ENCODE peak calls at places on chromosomes 6 and 20, in six cellular contexts. O is mesendoderm; C is mesenchymal stem cell; P is naive thymus-derived CD4-positive, alpha-beta T cell; I is colonic mucosa; V is WERI-Rb-1. F is an unnamed sample.
A peak's percentile ranks its signal among the peaks of the same experiment; 100 is the strongest.

GRCh38 chr20:43938932-43939761 is 24.5 kb downstream of the TOX2 start:
- DNase-seq in O (no peak), C (peak; percentile 99), P (no peak), I (peak; percentile 59), V (no peak), F (peak; percentile 99)

GRCh38 chr6:138509371-138509770 is 10.1 kb upstream of the NHSL1 start:
- DNase-seq in O (peak; percentile 58), C (peak; percentile 32), P (peak; percentile 36), I (peak; percentile 80), V (peak; percentile 70), F (peak; percentile 46)

GRCh38 chr6:11414564-11414963 is 123.0 kb upstream of the TMEM170B start:
- DNase-seq in O (peak; percentile 71), C (no peak), P (no peak), I (no peak), V (no peak), F (no peak)

GRCh38 chr20:23118144-23118543 is 32.0 kb upstream of the CD93 start:
- DNase-seq in O (no peak), C (no peak), P (no peak), I (no peak), V (no peak), F (no peak)

GRCh38 chr6:162343902-162344226 is 383.7 kb downstream of the PRKN start:
- DNase-seq in O (no peak), C (no peak), P (no peak), I (no peak), V (no peak), F (no peak)

GRCh38 chr6:6512711-6513110 is 75.8 kb upstream of the LY86 start:
- DNase-seq in O (no peak), C (no peak), P (no peak), I (no peak), V (no peak), F (no peak)

GRCh38 chr6:2168480-2168879 is 76.9 kb downstream of the GMDS start:
- DNase-seq in O (peak; percentile 13), C (peak; percentile 2), P (no peak), I (no peak), V (no peak), F (no peak)

GRCh38 chr6:119818876-119819275 is 469.3 kb upstream of the MAN1A1 start:
- DNase-seq in O (no peak), C (no peak), P (no peak), I (no peak), V (no peak), F (no peak)

GRCh38 chr6:170347091-170347490 is 40.5 kb downstream of the FAM120B start:
- DNase-seq in O (no peak), C (no peak), P (no peak), I (no peak), V (no peak), F (no peak)

GRCh38 chr20:41923604-41924003 is 305.4 kb upstream of the CHD6 start:
- DNase-seq in O (no peak), C (no peak), P (no peak), I (no peak), V (no peak), F (no peak)
- H3K27me3 ChIP-seq in O (no peaks in the 10 kb centered on the region), C (peaks cover 5% of the 10 kb centered on the region), P (no peaks in the 10 kb centered on the region), I (no peaks in the 10 kb centered on the region), V (no peaks in the 10 kb centered on the region), F (no peaks in the 10 kb centered on the region)

DNA sequence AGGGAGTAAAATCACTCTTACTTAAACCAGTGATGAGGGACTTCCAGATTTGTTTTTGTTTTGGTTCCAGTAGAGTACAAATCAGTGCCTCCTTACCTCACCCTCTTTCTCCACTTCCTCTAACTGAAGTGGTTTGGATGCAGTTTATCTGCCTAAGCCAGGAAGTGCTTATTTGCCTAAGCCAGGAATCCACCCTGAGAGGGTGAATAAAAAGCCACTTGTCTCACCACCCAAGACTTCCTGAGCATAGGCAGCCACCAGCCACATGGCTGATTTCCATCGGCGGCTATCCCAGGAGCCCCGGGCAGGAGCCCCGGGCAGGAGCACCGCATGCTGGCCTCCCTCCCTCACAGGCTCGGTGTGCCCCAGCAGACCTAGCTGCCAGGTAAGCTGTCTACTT is 12.0 kb downstream of the LRP11 start:
- DNase-seq in O (peak; percentile 46), C (peak; percentile 95), P (no peak), I (no peak), V (peak; percentile 28), F (peak; percentile 41)
- H3K27me3 ChIP-seq in O (no peaks in the 10 kb centered on the region), C (no peaks in the 10 kb centered on the region), P (no peaks in the 10 kb centered on the region), I (no peaks in the 10 kb centered on the region), V (no peaks in the 10 kb centered on the region), F (no peaks in the 10 kb centered on the region)

GRCh38 chr6:131897050-131897435 is 54.1 kb downstream of the CCN2 start:
- DNase-seq in O (no peak), C (no peak), P (no peak), I (no peak), V (no peak), F (no peak)

GRCh38 chr6:131898718-131899117 is 52.5 kb downstream of the CCN2 start:
- DNase-seq in O (peak; percentile 36), C (no peak), P (no peak), I (no peak), V (no peak), F (no peak)

GRCh38 chr6:131894735-131895424 is 56.3 kb downstream of the CCN2 start:
- DNase-seq in O (no peak), C (no peak), P (no peak), I (peak; percentile 76), V (no peak), F (no peak)

GRCh38 chr6:131890091-131890490 is 61.1 kb downstream of the CCN2 start:
- DNase-seq in O (no peak), C (no peak), P (no peak), I (no peak), V (no peak), F (no peak)

GRCh38 chr6:131893198-131893597 is 58.0 kb downstream of the CCN2 start:
- DNase-seq in O (no peak), C (no peak), P (no peak), I (no peak), V (no peak), F (no peak)
- H3K27me3 ChIP-seq in O (no peaks in the 10 kb centered on the region), C (no peaks in the 10 kb centered on the region), P (no peaks in the 10 kb centered on the region), I (no peaks in the 10 kb centered on the region), V (peaks cover 2% of the 10 kb centered on the region), F (no peaks in the 10 kb centered on the region)

DNA sequence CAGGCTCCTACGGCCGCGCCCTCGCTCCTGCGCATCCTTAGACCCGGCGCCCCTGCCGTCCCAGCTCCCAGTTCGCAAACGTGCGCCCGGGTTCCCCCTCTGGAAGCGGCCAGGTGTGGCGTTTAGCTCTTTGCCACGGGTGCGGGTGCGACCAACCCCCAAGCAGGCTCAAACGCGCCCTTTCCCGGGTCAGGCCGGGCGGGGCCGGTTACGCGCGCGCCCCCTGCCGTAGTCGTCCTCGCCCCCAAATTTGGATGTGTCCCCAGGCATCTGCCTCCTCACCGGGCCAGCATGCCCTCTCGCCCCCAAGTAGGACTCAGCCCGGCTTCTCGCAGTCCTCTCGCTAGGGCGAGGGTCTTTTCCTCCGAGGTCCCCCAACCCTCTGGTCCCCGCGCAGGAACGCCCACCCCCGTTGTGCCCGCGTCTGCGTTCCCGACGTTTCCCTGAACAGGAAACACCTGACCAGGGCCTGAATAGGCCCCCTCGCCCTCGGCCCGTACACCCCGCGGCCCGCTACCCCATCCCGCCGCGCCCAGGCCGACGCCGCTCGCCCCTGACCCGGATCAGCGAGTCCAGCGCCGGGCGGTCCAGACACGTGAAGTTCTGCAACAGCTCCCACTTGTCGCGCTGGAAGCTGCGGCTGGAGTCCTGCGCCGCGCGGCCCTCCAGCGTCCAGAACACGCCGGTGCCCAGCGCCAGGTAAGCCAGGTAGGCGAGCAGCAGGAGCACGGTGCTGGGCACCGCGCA is 520 bp downstream of the KCNK17 start:
- DNase-seq in O (peak; percentile 23), C (no peak), P (no peak), I (no peak), V (no peak), F (no peak)
- H3K27me3 ChIP-seq in O (peaks cover 25% of the 10 kb centered on the region), C (peaks cover 77% of the 10 kb centered on the region), P (no peaks in the 10 kb centered on the region), I (peaks cover 25% of the 10 kb centered on the region), V (no peaks in the 10 kb centered on the region), F (peaks cover 37% of the 10 kb centered on the region)

GRCh38 chr20:1711826-1712601 is 54.4 kb upstream of the SIRPG start:
- DNase-seq in O (no peak), C (no peak), P (no peak), I (no peak), V (no peak), F (no peak)

GRCh38 chr20:1707588-1708449 is 50.2 kb upstream of the SIRPG start:
- DNase-seq in O (no peak), C (no peak), P (peak; percentile 26), I (no peak), V (no peak), F (no peak)

GRCh38 chr20:1712634-1713625 is 55.4 kb upstream of the SIRPG start:
- DNase-seq in O (no peak), C (no peak), P (no peak), I (no peak), V (no peak), F (no peak)

GRCh38 chr20:1711266-1711665 is 53.7 kb upstream of the SIRPG start:
- DNase-seq in O (no peak), C (no peak), P (no peak), I (no peak), V (no peak), F (no peak)

DNA sequence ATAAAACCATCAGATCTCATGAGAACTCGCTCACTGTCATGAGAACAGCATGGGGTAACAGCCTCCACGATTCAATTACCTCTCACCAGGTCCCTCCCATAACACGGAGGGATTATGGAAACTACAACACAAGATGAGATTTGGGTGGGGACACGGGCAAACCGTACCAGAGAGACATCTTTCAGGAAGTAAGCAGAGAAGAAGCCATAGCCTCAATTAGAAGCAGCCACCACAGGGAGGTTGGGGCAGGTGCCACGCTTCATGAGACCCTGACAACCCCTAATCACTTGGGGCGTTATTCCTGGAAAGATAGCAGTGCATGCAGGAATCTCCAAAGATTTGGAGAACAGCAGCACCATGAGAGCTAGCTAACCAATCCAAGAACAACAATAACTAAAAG is 52.9 kb upstream of the SIRPG start:
- DNase-seq in O (no peak), C (no peak), P (no peak), I (no peak), V (no peak), F (no peak)
- H3K27me3 ChIP-seq in O (no peaks in the 10 kb centered on the region), C (peaks cover 13% of the 10 kb centered on the region), P (no peaks in the 10 kb centered on the region), I (no peaks in the 10 kb centered on the region), V (peaks cover 87% of the 10 kb centered on the region), F (no peaks in the 10 kb centered on the region)

GRCh38 chr6:168285456-168285855 is 34.1 kb downstream of the DACT2 start:
- DNase-seq in O (no peak), C (no peak), P (no peak), I (no peak), V (no peak), F (no peak)

GRCh38 chr6:168282985-168283685 is 36.4 kb downstream of the DACT2 start:
- DNase-seq in O (no peak), C (no peak), P (no peak), I (no peak), V (no peak), F (no peak)

GRCh38 chr6:168283686-168284025 is 35.9 kb downstream of the DACT2 start:
- DNase-seq in O (no peak), C (no peak), P (no peak), I (no peak), V (no peak), F (no peak)

GRCh38 chr6:168286116-168286515 is 33.5 kb downstream of the DACT2 start:
- DNase-seq in O (no peak), C (no peak), P (no peak), I (no peak), V (no peak), F (no peak)

DNA sequence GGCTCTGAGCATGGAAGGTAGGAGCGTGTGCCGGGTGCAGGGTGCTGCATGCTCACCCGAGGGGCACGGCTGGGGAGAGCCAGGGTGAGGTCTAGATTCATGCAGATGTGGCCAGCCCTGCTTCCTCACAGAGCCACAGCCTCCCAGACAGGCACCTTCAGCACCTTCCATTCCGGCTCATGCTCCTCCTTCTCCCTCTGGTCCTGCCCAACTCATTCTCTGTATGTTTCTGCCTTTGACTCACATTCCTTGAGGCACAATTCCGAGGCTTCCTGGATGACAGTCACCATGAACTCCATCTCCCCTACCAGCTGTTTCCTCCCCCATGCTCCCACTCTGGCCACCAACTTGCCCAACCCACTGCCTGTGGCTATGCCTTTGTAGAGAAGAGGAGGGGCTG is 35.4 kb downstream of the DACT2 start:
- DNase-seq in O (no peak), C (no peak), P (no peak), I (no peak), V (no peak), F (no peak)
- H3K27me3 ChIP-seq in O (no peaks in the 10 kb centered on the region), C (peaks cover 33% of the 10 kb centered on the region), P (no peaks in the 10 kb centered on the region), I (no peaks in the 10 kb centered on the region), V (no peaks in the 10 kb centered on the region), F (no peaks in the 10 kb centered on the region)

F was measured in brain microvascular endothelial cell.